ENCODE peak calls at places on chromosomes 11 and 22, in nine cellular contexts. F is left colon; N is psoas muscle; T is Kasumi-1; C is mucosa of gallbladder; H is heart left ventricle; M is activated naive CD8-positive, alpha-beta T cell treated with anti-CD3 and anti-CD28 coated beads, Interleukin-2, amount 50 U/mL, for 24 hours; S is CD4-positive, CD25-positive, alpha-beta regulatory T cell; B is cardiac fibroblast. Y is an unnamed sample.

GRCh38 chr11:76776472-76776871 is 6.7 kb upstream of the TSKU start:
- DNase-seq in T (no peak), M (no peak), C (no peak), S (no peak), H (no peak), F (no peak), B (no peak), N (no peak), Y (no peak)

GRCh38 chr11:118448294-118448693 is 12.0 kb downstream of the KMT2A start:
- DNase-seq in C (no peak), M (no peak), T (no peak), S (peak; percentile 43), F (no peak), B (peak; percentile 45), H (no peak), N (no peak), Y (no peak)

GRCh38 chr11:64096835-64097234 is 61.1 kb downstream of the FLRT1 start:
- DNase-seq in S (no peak), C (no peak), F (no peak), T (no peak), B (no peak), N (no peak), H (no peak), M (no peak), Y (no peak)

GRCh38 chr11:10838906-10839305 is 18.9 kb downstream of the ZBED5 start:
- DNase-seq in N (no peak), F (no peak), H (no peak), C (no peak), B (no peak), S (no peak), T (no peak), M (no peak), Y (no peak)

GRCh38 chr22:48135641-48136040 is 1373.2 kb downstream of the TBC1D22A start:
- DNase-seq in F (no peak), N (no peak), C (no peak), S (no peak), H (no peak), M (no peak), T (no peak), B (no peak), Y (no peak)

GRCh38 chr11:92296138-92296515 is 71.5 kb downstream of the FAT3 start:
- DNase-seq in C (no peak), M (no peak), F (no peak), N (no peak), T (no peak), B (peak; percentile 33), H (no peak), S (no peak), Y (no peak)

GRCh38 chr22:47437110-47437509 is 674.7 kb downstream of the TBC1D22A start:
- DNase-seq in N (no peak), S (no peak), C (no peak), B (no peak), H (no peak), F (no peak), T (no peak), M (no peak), Y (no peak)

GRCh38 chr11:63761870-63762661 is 6.5 kb downstream of the ZFTA start:
- DNase-seq in M (no peak), N (peak; percentile 58), H (peak; percentile 31), B (no peak), C (no peak), S (no peak), F (peak; percentile 30), T (no peak), Y (no peak)

GRCh38 chr11:9664276-9665171 is 647 bp downstream of the SWAP70 start:
- DNase-seq in F (no peak), C (peak; percentile 31), B (peak; percentile 61), N (peak; percentile 59), H (peak; percentile 52), S (peak; percentile 41), T (peak; percentile 39), M (peak; percentile 20), Y (peak; percentile 40)

GRCh38 chr11:6345356-6345755 is 25.1 kb upstream of the CAVIN3 start:
- DNase-seq in B (no peak), S (no peak), C (no peak), F (no peak), N (no peak), T (no peak), M (no peak), H (no peak), Y (no peak)

GRCh38 chr11:70698871-70699270 is 300.5 kb downstream of the CTTN start:
- DNase-seq in T (no peak), M (no peak), H (no peak), S (no peak), B (no peak), C (no peak), F (no peak), N (no peak), Y (no peak)

GRCh38 chr22:39325392-39325932 is 6.0 kb upstream of the RPL3 start:
- DNase-seq in F (no peak), T (no peak), C (no peak), S (no peak), H (no peak), N (no peak), B (peak; percentile 32), M (no peak), Y (no peak)

GRCh38 chr22:45971389-45972028 is 5.5 kb downstream of the WNT7B start:
- DNase-seq in F (no peak), T (no peak), C (no peak), B (no peak), S (no peak), N (no peak), M (no peak), H (no peak), Y (no peak)

GRCh38 chr11:92693146-92693545 is 276.3 kb upstream of the MTNR1B start:
- DNase-seq in T (no peak), B (no peak), M (no peak), F (no peak), H (no peak), N (no peak), C (no peak), S (no peak), Y (no peak)

GRCh38 chr11:68016904-68017817 is 7.0 kb downstream of the ALDH3B1 start:
- DNase-seq in B (peak; percentile 29), S (no peak), H (no peak), C (no peak), T (no peak), N (no peak), F (no peak), M (no peak), Y (peak; percentile 69)

GRCh38 chr11:6531267-6531752 is 34.2 kb downstream of the DNHD1 start:
- DNase-seq in H (no peak), T (peak; percentile 79), N (no peak), F (no peak), C (peak; percentile 27), B (peak; percentile 65), M (no peak), S (peak; percentile 61), Y (no peak)

GRCh38 chr11:76653674-76654309 is 16.8 kb downstream of the LRRC32 start:
- DNase-seq in M (no peak), N (peak; percentile 82), B (peak; percentile 96), H (peak; percentile 71), C (peak; percentile 57), F (no peak), S (no peak), T (no peak), Y (no peak)

GRCh38 chr11:116698080-116698479 is 74.7 kb downstream of the BUD13 start:
- DNase-seq in M (no peak), C (no peak), S (no peak), F (no peak), N (no peak), B (no peak), H (no peak), T (no peak), Y (no peak)

GRCh38 chr11:7514099-7514725 is 413 bp downstream of the PPFIBP2 start:
- DNase-seq in T (no peak), C (no peak), M (peak; percentile 18), S (peak; percentile 17), B (no peak), F (peak; percentile 41), H (peak; percentile 24), N (peak; percentile 66), Y (no peak)

GRCh38 chr22:24142831-24143230 is 38.5 kb upstream of the SUSD2 start:
- DNase-seq in T (no peak), N (no peak), C (no peak), F (no peak), H (no peak), M (no peak), S (no peak), B (no peak), Y (no peak)

GRCh38 chr22:44366372-44367310 is 53.9 kb upstream of the SHISAL1 start:
- DNase-seq in H (no peak), T (no peak), C (no peak), S (no peak), M (no peak), F (no peak), N (peak; percentile 35), B (no peak), Y (no peak)

GRCh38 chr11:746289-747175 is 732 bp upstream of the TALDO1 start:
- DNase-seq in B (no peak), M (no peak), C (no peak), S (peak; percentile 64), H (no peak), T (peak; percentile 50), F (no peak), N (no peak), Y (peak; percentile 29)

GRCh38 chr11:117574551-117574950 is 222.5 kb downstream of the DSCAML1 start:
- DNase-seq in M (no peak), B (no peak), C (no peak), T (no peak), N (no peak), F (no peak), H (no peak), S (no peak), Y (no peak)

GRCh38 chr11:11706022-11706421 is 84.2 kb upstream of the GALNT18 start:
- DNase-seq in H (no peak), B (no peak), F (no peak), S (no peak), C (no peak), M (no peak), T (no peak), N (peak; percentile 59), Y (no peak)

GRCh38 chr11:87432006-87432405 is 394.3 kb downstream of the TMEM135 start:
- DNase-seq in H (no peak), B (peak; percentile 12), C (no peak), N (no peak), T (no peak), M (no peak), F (no peak), S (no peak), Y (no peak)

GRCh38 chr11:64959498-64959897 is 12.4 kb downstream of the MAJIN start:
- DNase-seq in C (no peak), N (no peak), M (no peak), S (no peak), H (no peak), F (no peak), T (no peak), B (no peak), Y (no peak)

GRCh38 chr11:102794382-102794781 is 3.6 kb downstream of the MMP1 start:
- DNase-seq in B (no peak), S (no peak), C (no peak), N (no peak), H (no peak), M (peak; percentile 18), F (no peak), T (peak; percentile 68), Y (no peak)

GRCh38 chr11:92285776-92286175 is 61.2 kb downstream of the FAT3 start:
- DNase-seq in M (no peak), N (no peak), T (no peak), S (no peak), B (no peak), F (no peak), C (no peak), H (no peak), Y (no peak)

GRCh38 chr22:50189184-50189848 is 3.6 kb downstream of the TRABD start:
- DNase-seq in S (no peak), F (peak; percentile 58), T (no peak), C (no peak), N (peak; percentile 67), M (no peak), H (peak; percentile 32), B (no peak), Y (peak; percentile 88)

GRCh38 chr11:32829680-32830412 is at the start of gene PRRG4:
- DNase-seq in M (peak; percentile 60), B (peak; percentile 41), T (peak; percentile 62), N (peak; percentile 64), F (peak; percentile 79), H (peak; percentile 50), C (peak; percentile 80), S (peak; percentile 72), Y (peak; percentile 88)

GRCh38 chr11:118010738-118011461 is 24.7 kb downstream of the IL10RA start:
- DNase-seq in H (peak; percentile 68), M (no peak), T (peak; percentile 92), N (peak; percentile 66), C (peak; percentile 55), B (no peak), F (peak; percentile 77), S (no peak), Y (no peak)

Y was measured in pancreas.